ENCODE peak calls at places on chromosomes 5 and 9, in nine cellular contexts. K is HT1080; I is lower leg skin; M is A549; R is neuronal stem cell; Z is amygdala; J is left cardiac atrium; G is A172; S is activated CD4-positive, alpha-beta T cell treated with anti-CD3 and anti-CD28 coated beads, Interleukin-2, amount 50 U/mL, for 1 hour. Y is an unnamed sample.

GRCh38 chr5:155943516-155944407 is 383.2 kb upstream of the SGCD start:
- DNase-seq in G (peak; percentile 51), J (peak; percentile 60), M (peak; percentile 27), R (peak; percentile 39), S (peak; percentile 24), Z (peak; percentile 8), I (no peak), K (peak; percentile 12), Y (peak; percentile 33)

GRCh38 chr9:96100385-96100978 is 201.5 kb downstream of the HSD17B3 start:
- DNase-seq in G (no peak), K (no peak), Z (no peak), J (no peak), S (no peak), I (no peak), M (no peak), R (no peak), Y (no peak)

GRCh38 chr9:2132484-2133082 is 117.4 kb downstream of the SMARCA2 start:
- DNase-seq in S (no peak), R (peak; percentile 17), J (no peak), G (peak; percentile 13), M (peak; percentile 34), Z (no peak), I (no peak), K (no peak), Y (no peak)

GRCh38 chr5:44361626-44362002 is 27.6 kb downstream of the FGF10 start:
- DNase-seq in S (no peak), G (no peak), J (no peak), Z (no peak), I (no peak), K (no peak), R (no peak), M (no peak), Y (no peak)

GRCh38 chr5:62149894-62150293 is 156.1 kb upstream of the KIF2A start:
- DNase-seq in J (no peak), G (no peak), K (peak; percentile 34), Z (no peak), M (no peak), S (no peak), I (no peak), R (no peak), Y (no peak)

GRCh38 chr5:38710616-38711015 is 135.2 kb upstream of the OSMR start:
- DNase-seq in I (no peak), K (no peak), R (no peak), S (no peak), G (no peak), Z (no peak), M (no peak), J (no peak), Y (no peak)

GRCh38 chr5:131769961-131770360 is 26.9 kb downstream of the FNIP1 start:
- DNase-seq in R (no peak), S (no peak), Z (no peak), I (no peak), M (no peak), G (no peak), K (no peak), J (no peak), Y (no peak)

GRCh38 chr5:53291528-53291927 is 182.0 kb upstream of the MOCS2 start:
- DNase-seq in S (no peak), I (no peak), Z (no peak), K (no peak), M (no peak), R (no peak), J (no peak), G (no peak), Y (no peak)

GRCh38 chr9:128689820-128690683 is 1.0 kb downstream of the SET start:
- DNase-seq in S (peak; percentile 57), K (peak; percentile 33), Z (peak; percentile 36), J (peak; percentile 53), I (no peak), M (peak; percentile 56), R (peak; percentile 41), G (no peak), Y (no peak)